ENCODE peak calls at places on chromosomes 4 and X, in seven cellular contexts. Z is ureter, D is HCEC 1CT, U is cardiac muscle cell, R is AG04449, K is ecto neural progenitor cell, Y is foreskin fibroblast. T is an unnamed sample.

GRCh38 chrX:57583477-57583876 is 8.3 kb upstream of the ZXDB start:
- DNase-seq in R (no peak), D (no peak), U (no peak), Z (no peak), K (no peak), Y (peak; percentile 25), T (no peak)

GRCh38 chrX:107825698-107826285 is at the start of gene MID2:
- DNase-seq in Y (peak; percentile 54), R (no peak), Z (peak; percentile 75), K (peak; percentile 65), D (peak; percentile 33), U (peak; percentile 46), T (peak; percentile 40)

GRCh38 chr4:102779204-102779603 is 18.4 kb upstream of the MANBA start:
- DNase-seq in D (no peak), R (no peak), K (no peak), Y (no peak), Z (no peak), U (no peak), T (no peak)

GRCh38 chr4:76779740-76780459 is 118.0 kb downstream of the SOWAHB start:
- DNase-seq in R (no peak), Z (no peak), Y (peak; percentile 72), D (no peak), U (peak; percentile 30), K (no peak), T (no peak)

GRCh38 chrX:65034292-65034640 is 58.0 kb upstream of the ZC4H2 start:
- DNase-seq in Z (no peak), K (no peak), Y (no peak), U (no peak), R (no peak), D (no peak), T (no peak)

GRCh38 chr4:161359491-161359890 is 804.3 kb downstream of the FSTL5 start:
- DNase-seq in U (no peak), Z (no peak), D (no peak), R (no peak), K (no peak), Y (no peak), T (no peak)

GRCh38 chr4:118356731-118357130 is 3.9 kb upstream of the PRSS12 start:
- DNase-seq in K (no peak), D (peak; percentile 55), R (no peak), U (no peak), Y (peak; percentile 70), Z (no peak), T (no peak)

GRCh38 chr4:3808597-3808996 is 42.4 kb downstream of the ADRA2C start:
- DNase-seq in Z (no peak), Y (no peak), K (no peak), U (no peak), D (no peak), R (no peak), T (no peak)

GRCh38 chr4:182724414-182724813 is 192.8 kb downstream of the DCTD start:
- DNase-seq in Z (no peak), K (no peak), D (peak; percentile 24), Y (peak; percentile 37), U (no peak), R (no peak), T (no peak)

GRCh38 chr4:83054928-83055327 is 19.9 kb downstream of the COPS4 start:
- DNase-seq in K (no peak), D (no peak), Z (no peak), U (peak; percentile 50), Y (peak; percentile 60), R (no peak), T (no peak)

GRCh38 chrX:132631579-132632232 is 142.9 kb upstream of the MBNL3 start:
- DNase-seq in K (no peak), D (no peak), U (peak; percentile 53), Y (peak; percentile 43), R (no peak), Z (no peak), T (no peak)

GRCh38 chr4:94545296-94545695 is 93.6 kb downstream of the PDLIM5 start:
- DNase-seq in D (peak; percentile 78), K (no peak), Z (no peak), Y (peak; percentile 38), U (peak; percentile 76), R (no peak), T (no peak)

GRCh38 chrX:68721546-68721945 is 74.1 kb downstream of the STARD8 start:
- DNase-seq in D (no peak), R (no peak), K (no peak), Z (no peak), U (no peak), Y (no peak), T (no peak)

GRCh38 chr4:76590847-76591281 is 155.8 kb downstream of the SHROOM3 start:
- DNase-seq in Z (no peak), Y (peak; percentile 76), D (peak; percentile 32), U (peak; percentile 27), K (no peak), R (no peak), T (no peak)

GRCh38 chr4:89929425-89930272 is 35.0 kb downstream of the MMRN1 start:
- DNase-seq in Z (no peak), Y (no peak), R (no peak), K (no peak), U (no peak), D (peak; percentile 11), T (no peak)

GRCh38 chrX:953879-954482 is 258.5 kb downstream of the CRLF2 start:
- DNase-seq in Z (peak; percentile 9), U (no peak), K (no peak), D (no peak), R (no peak), Y (no peak), T (no peak)

GRCh38 chr4:158139086-158139485 is 33.7 kb downstream of the GASK1B start:
- DNase-seq in R (no peak), Z (no peak), D (no peak), K (no peak), Y (no peak), U (no peak), T (no peak)

T was measured in heart right ventricle.